ENCODE peak calls at places on chromosomes 3 and 15, in four cellular contexts. H is HepG2, Q is K562, X is GM12878. B is an unnamed sample.

GRCh38 chr3:53496984-53497383 is 2.6 kb downstream of the CACNA1D start:
- DNase-seq in H (no peak), Q (no peak), X (no peak), B (no peak)

GRCh38 chr3:65028024-65028423 is 340.2 kb upstream of the ADAMTS9 start:
- DNase-seq in H (no peak), Q (no peak), X (no peak), B (no peak)

GRCh38 chr3:126542340-126543241 is 16.1 kb downstream of the C3orf22 start:
- DNase-seq in H (no peak), Q (no peak), X (no peak), B (peak)

GRCh38 chr3:129121016-129121791 is 400 bp downstream of the RAB43 start:
- DNase-seq in H (no peak), Q (no peak), X (no peak), B (peak)

GRCh38 chr15:67178569-67179210 is 75.8 kb downstream of the AAGAB start:
- DNase-seq in H (no peak), Q (peak), X (no peak), B (no peak)

GRCh38 chr3:123568034-123568433 is 16.8 kb downstream of the HACD2 start:
- DNase-seq in H (no peak), Q (no peak), X (no peak), B (no peak)

GRCh38 chr15:39300451-39301153 is 280.3 kb upstream of the THBS1 start:
- DNase-seq in H (no peak), Q (no peak), X (no peak), B (no peak)

GRCh38 chr15:41951571-41951970 is 20.8 kb downstream of the EHD4 start:
- DNase-seq in H (no peak), Q (no peak), X (no peak), B (no peak)

GRCh38 chr3:61559108-61559731 is 2.2 kb upstream of the PTPRG start:
- DNase-seq in H (no peak), Q (no peak), X (no peak), B (no peak)

GRCh38 chr3:37814547-37814946 is 47.1 kb upstream of the CTDSPL start:
- DNase-seq in H (no peak), Q (no peak), X (no peak), B (no peak)

GRCh38 chr3:10192953-10193691 is 28.4 kb downstream of the IRAK2 start:
- DNase-seq in H (peak), Q (no peak), X (peak), B (peak)

GRCh38 chr15:48373855-48374421 is 42.7 kb downstream of the DUT start:
- DNase-seq in H (no peak), Q (peak), X (no peak), B (no peak)

GRCh38 chr15:91939432-91939831 is 85.9 kb downstream of the SLCO3A1 start:
- DNase-seq in H (no peak), Q (no peak), X (no peak), B (no peak)

GRCh38 chr15:60006203-60006782 is 2.2 kb downstream of the FOXB1 start:
- DNase-seq in H (no peak), Q (peak), X (no peak), B (peak)

GRCh38 chr15:89400121-89400996 is 65.7 kb upstream of the POLG start:
- DNase-seq in H (no peak), Q (no peak), X (no peak), B (peak)

GRCh38 chr15:76139368-76140068 is 79.7 kb downstream of the TMEM266 start:
- DNase-seq in H (peak), Q (peak), X (peak), B (peak)

GRCh38 chr15:59020321-59020720 is 32.9 kb downstream of the RNF111 start:
- DNase-seq in H (peak), Q (no peak), X (no peak), B (no peak)

GRCh38 chr3:53219897-53220483 is 35.8 kb downstream of the TKT start:
- DNase-seq in H (peak), Q (peak), X (peak), B (peak)

GRCh38 chr3:55584030-55584429 is 96.9 kb upstream of the WNT5A start:
- DNase-seq in H (no peak), Q (no peak), X (no peak), B (no peak)

GRCh38 chr3:111227216-111227615 is 155.6 kb downstream of the NECTIN3 start:
- DNase-seq in H (no peak), Q (no peak), X (no peak), B (no peak)

GRCh38 chr3:9897408-9898372 is 5.0 kb upstream of the IL17RE start:
- DNase-seq in H (peak), Q (peak), X (peak), B (no peak)

GRCh38 chr3:172317481-172317880 is 130.8 kb downstream of the GHSR start:
- DNase-seq in H (no peak), Q (no peak), X (no peak), B (no peak)

GRCh38 chr15:73746883-73747282 is 6.3 kb downstream of the INSYN1 start:
- DNase-seq in H (no peak), Q (no peak), X (no peak), B (no peak)

GRCh38 chr3:27031476-27031875 is 337.7 kb downstream of the NEK10 start:
- DNase-seq in H (no peak), Q (no peak), X (no peak), B (no peak)

GRCh38 chr15:65412556-65412955 is 10.2 kb downstream of the IGDCC4 start:
- DNase-seq in H (no peak), Q (no peak), X (no peak), B (no peak)

GRCh38 chr3:177595789-177596188 is 398.5 kb upstream of the TBL1XR1 start:
- DNase-seq in H (no peak), Q (no peak), X (no peak), B (no peak)

GRCh38 chr15:65595960-65596359 is 15.0 kb downstream of the INTS14 start:
- DNase-seq in H (peak), Q (peak), X (no peak), B (peak)

GRCh38 chr3:176741648-176742047 is 455.6 kb downstream of the TBL1XR1 start:
- DNase-seq in H (no peak), Q (no peak), X (no peak), B (no peak)

DNA sequence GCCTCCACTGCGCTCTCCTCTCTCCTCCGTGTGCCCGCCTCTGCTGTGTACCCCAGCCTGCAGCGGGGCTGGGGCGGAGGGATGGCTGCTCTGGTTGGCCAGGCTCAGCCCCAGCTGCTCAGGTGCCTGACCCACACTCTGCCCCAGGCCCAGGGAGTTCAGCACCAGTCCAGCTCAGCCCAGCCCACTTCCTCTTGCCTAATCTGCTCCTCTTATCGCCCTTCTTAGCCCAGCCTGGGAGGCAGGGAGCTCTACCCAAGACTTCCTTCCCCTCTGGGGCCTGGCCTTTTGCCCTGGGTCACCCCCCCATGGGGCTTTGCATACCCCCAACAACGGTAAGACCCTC is 1.1 kb upstream of the PLCB2 start:
- DNase-seq in H (no peak), Q (peak), X (no peak), B (no peak)
- TF ChIP-seq TCF7 in H (no peak), Q (no peak), X (no peak), B (no peak)

DNA sequence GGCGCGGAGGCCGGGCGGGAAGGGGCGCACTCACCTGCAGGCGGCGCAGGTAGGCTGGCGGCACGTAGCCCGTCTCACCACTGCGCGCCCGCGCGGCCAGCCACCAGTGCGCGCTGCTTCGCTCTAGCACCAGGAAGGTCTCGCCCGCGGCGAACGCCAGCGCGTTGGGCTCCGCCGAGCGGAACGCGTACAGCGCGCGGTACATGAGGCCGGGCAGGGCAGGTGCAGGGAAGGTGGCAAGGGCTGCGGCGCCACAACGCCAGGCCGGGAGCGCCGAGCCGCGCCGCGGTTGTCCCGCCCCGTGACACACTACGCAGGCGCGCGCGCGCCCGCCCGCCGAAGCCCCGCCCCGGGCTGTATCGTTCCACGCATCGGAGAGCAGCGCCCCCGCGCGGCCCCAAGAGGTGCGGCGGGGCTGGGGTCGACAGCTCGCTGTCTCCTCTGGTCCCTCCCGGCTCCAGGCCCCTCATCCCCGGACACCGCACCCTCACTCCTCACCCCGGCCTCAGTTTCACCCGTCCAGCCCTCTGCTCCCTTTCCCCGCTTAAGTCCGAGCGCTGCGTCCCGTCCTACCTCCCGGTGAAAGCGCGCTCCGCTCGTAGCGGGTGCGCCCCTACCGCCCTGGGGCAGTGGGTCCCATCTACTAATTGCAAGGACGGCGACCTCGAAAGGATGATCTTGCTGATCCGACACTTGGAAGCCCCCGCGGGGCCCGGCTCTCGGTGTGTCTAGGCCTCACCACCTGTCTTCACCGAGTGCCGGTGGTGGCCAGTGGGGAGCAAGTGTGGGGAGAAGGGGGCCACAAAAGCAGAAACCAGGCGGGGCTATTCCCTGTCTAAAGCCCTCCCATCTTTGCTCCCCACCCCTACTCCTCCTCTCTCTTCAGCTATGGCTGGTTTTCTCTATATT is at the start of gene NCKIPSD:
- DNase-seq in H (peak), Q (peak), X (peak), B (peak)
- TF ChIP-seq TCF7 in H (no peak), Q (no peak), X (no peak), B (peak)

GRCh38 chr3:186251948-186252619 is 110.0 kb downstream of the DGKG start:
- DNase-seq in H (no peak), Q (no peak), X (no peak), B (no peak)
- TF ChIP-seq TCF7 in H (no peak), Q (no peak), X (no peak), B (no peak)

GRCh38 chr3:57091471-57091870 is 31.0 kb downstream of the SPATA12 start:
- DNase-seq in H (no peak), Q (no peak), X (no peak), B (no peak)
- TF ChIP-seq TCF7 in H (no peak), Q (no peak), X (no peak), B (no peak)

B was measured in WTC11.